ENCODE peak calls at places on chromosomes 11 and 22, in seven cellular contexts. Q, B, S, H, T, N and A are unnamed samples.

GRCh38 chr11:87878373-87878779 is 296.9 kb downstream of the RAB38 start:
- DNase-seq in Q (no peak), N (no peak), H (no peak), B (peak), S (no peak), T (peak), A (peak)

GRCh38 chr11:66820921-66821320 is 22.3 kb upstream of the RCE1 start:
- DNase-seq in S (no peak), Q (no peak), N (no peak), T (no peak), H (no peak), B (no peak), A (no peak)

GRCh38 chr22:45678961-45679912 is 7.6 kb downstream of the ATXN10 start:
- DNase-seq in B (no peak), H (no peak), N (no peak), S (no peak), Q (no peak), T (no peak), A (peak)

GRCh38 chr11:66158156-66158555 is 88.1 kb downstream of the PACS1 start:
- DNase-seq in Q (no peak), T (no peak), H (no peak), N (no peak), S (no peak), B (no peak), A (no peak)

GRCh38 chr11:111477898-111478297 is 34.3 kb downstream of the BTG4 start:
- DNase-seq in S (no peak), B (no peak), T (no peak), N (no peak), Q (no peak), H (no peak), A (no peak)

GRCh38 chr11:86360775-86361395 is 13.8 kb upstream of the CCDC81 start:
- DNase-seq in N (no peak), Q (no peak), B (peak), T (peak), H (no peak), S (no peak), A (peak)

GRCh38 chr11:118175031-118175531 is 1.4 kb downstream of the SCN2B start:
- DNase-seq in H (no peak), B (no peak), T (no peak), N (no peak), S (no peak), Q (no peak), A (no peak)

GRCh38 chr22:42202669-42203068 is 67.8 kb downstream of the TCF20 start:
- DNase-seq in S (no peak), B (no peak), Q (no peak), T (no peak), H (no peak), N (no peak), A (peak)

GRCh38 chr22:23214398-23214797 is 34.1 kb downstream of the BCR start:
- DNase-seq in N (no peak), H (no peak), S (peak), B (no peak), T (no peak), Q (no peak), A (no peak)

GRCh38 chr11:108223449-108224149 is 732 bp downstream of the ATM start:
- DNase-seq in B (no peak), T (no peak), S (no peak), N (no peak), H (no peak), Q (no peak), A (no peak)

GRCh38 chr11:19073454-19074415 is 13.2 kb upstream of the MRGPRX2 start:
- DNase-seq in H (no peak), Q (no peak), S (no peak), T (no peak), B (no peak), N (no peak), A (no peak)

GRCh38 chr11:13256216-13256615 is 21.4 kb upstream of the BMAL1 start:
- DNase-seq in T (no peak), H (peak), N (no peak), S (no peak), Q (no peak), B (no peak), A (no peak)

GRCh38 chr11:28529046-28529445 is 420.9 kb downstream of the METTL15 start:
- DNase-seq in N (no peak), T (no peak), B (no peak), Q (no peak), S (no peak), H (no peak), A (peak)

GRCh38 chr11:115477410-115477809 is 26.8 kb downstream of the CADM1 start:
- DNase-seq in S (no peak), T (no peak), Q (no peak), N (no peak), B (no peak), H (no peak), A (no peak)

GRCh38 chr11:33692013-33692504 is 8.6 kb downstream of the C11orf91 start:
- DNase-seq in H (no peak), N (no peak), Q (peak), T (peak), S (no peak), B (peak), A (peak)

GRCh38 chr11:30254307-30255298 is 23.8 kb downstream of the FSHB start:
- DNase-seq in H (no peak), S (no peak), B (no peak), T (no peak), N (no peak), Q (no peak), A (no peak)

GRCh38 chr11:2428322-2428795 is 16.0 kb downstream of the TRPM5 start:
- DNase-seq in N (peak), S (peak), Q (no peak), B (peak), H (no peak), T (peak), A (no peak)

GRCh38 chr11:30911247-30911646 is 325.1 kb upstream of the MPPED2 start:
- DNase-seq in S (no peak), H (no peak), B (no peak), T (no peak), N (no peak), Q (no peak), A (no peak)

GRCh38 chr11:64396079-64396591 is 37.2 kb downstream of the RPS6KA4 start:
- DNase-seq in Q (no peak), T (no peak), B (peak), N (no peak), S (no peak), H (no peak), A (no peak)

GRCh38 chr11:119101367-119101758 is 290 bp downstream of the DPAGT1 start:
- DNase-seq in T (no peak), Q (no peak), B (no peak), H (no peak), N (peak), S (no peak), A (no peak)

GRCh38 chr11:67640758-67641113 is 1.2 kb upstream of the TBX10 start:
- DNase-seq in S (no peak), B (peak), N (no peak), Q (no peak), H (no peak), T (no peak), A (no peak)

GRCh38 chr11:126978911-126979310 is 21.7 kb downstream of the KIRREL3 start:
- DNase-seq in Q (no peak), B (no peak), T (no peak), N (no peak), H (no peak), S (no peak), A (no peak)

GRCh38 chr11:120052196-120052775 is 85.6 kb downstream of the TRIM29 start:
- DNase-seq in S (no peak), N (no peak), T (no peak), Q (no peak), H (peak), B (no peak), A (no peak)

GRCh38 chr11:65743928-65744698 is 23.5 kb upstream of the RNASEH2C start:
- DNase-seq in H (peak), Q (no peak), T (peak), N (no peak), S (no peak), B (peak), A (no peak)

GRCh38 chr11:57650739-57651090 is 1.0 kb upstream of the YPEL4 start:
- DNase-seq in N (no peak), T (no peak), B (no peak), H (no peak), Q (no peak), S (no peak), A (no peak)

GRCh38 chr11:80118071-80118470 is 677.2 kb upstream of the TENM4 start:
- DNase-seq in H (no peak), T (no peak), S (no peak), B (peak), Q (no peak), N (no peak), A (no peak)

GRCh38 chr11:35523351-35523768 is 2.1 kb downstream of the PAMR1 start:
- DNase-seq in N (no peak), H (no peak), S (no peak), B (no peak), Q (no peak), T (no peak), A (no peak)

GRCh38 chr11:3165152-3165705 is at the start of gene OSBPL5:
- DNase-seq in T (peak), N (peak), S (peak), H (no peak), Q (peak), B (peak), A (peak)

GRCh38 chr22:35489225-35489624 is 51.4 kb upstream of the RASD2 start:
- DNase-seq in S (no peak), N (no peak), H (no peak), T (no peak), Q (peak), B (no peak), A (no peak)

GRCh38 chr11:110337570-110338193 is 41.3 kb upstream of the RDX start:
- DNase-seq in Q (no peak), T (peak), B (no peak), S (no peak), H (no peak), N (no peak), A (no peak)

GRCh38 chr11:60288531-60288930 is 8.1 kb downstream of the MS4A4A start:
- DNase-seq in T (no peak), B (no peak), Q (no peak), H (no peak), N (no peak), S (no peak), A (no peak)

GRCh38 chr11:395866-396265 is 1.9 kb downstream of the PKP3 start:
- DNase-seq in N (no peak), H (no peak), T (no peak), S (no peak), Q (no peak), B (no peak), A (no peak)

GRCh38 chr11:47332791-47333525 is 19.5 kb downstream of the MYBPC3 start:
- DNase-seq in Q (no peak), H (no peak), B (peak), S (peak), T (no peak), N (no peak), A (no peak)

DNA sequence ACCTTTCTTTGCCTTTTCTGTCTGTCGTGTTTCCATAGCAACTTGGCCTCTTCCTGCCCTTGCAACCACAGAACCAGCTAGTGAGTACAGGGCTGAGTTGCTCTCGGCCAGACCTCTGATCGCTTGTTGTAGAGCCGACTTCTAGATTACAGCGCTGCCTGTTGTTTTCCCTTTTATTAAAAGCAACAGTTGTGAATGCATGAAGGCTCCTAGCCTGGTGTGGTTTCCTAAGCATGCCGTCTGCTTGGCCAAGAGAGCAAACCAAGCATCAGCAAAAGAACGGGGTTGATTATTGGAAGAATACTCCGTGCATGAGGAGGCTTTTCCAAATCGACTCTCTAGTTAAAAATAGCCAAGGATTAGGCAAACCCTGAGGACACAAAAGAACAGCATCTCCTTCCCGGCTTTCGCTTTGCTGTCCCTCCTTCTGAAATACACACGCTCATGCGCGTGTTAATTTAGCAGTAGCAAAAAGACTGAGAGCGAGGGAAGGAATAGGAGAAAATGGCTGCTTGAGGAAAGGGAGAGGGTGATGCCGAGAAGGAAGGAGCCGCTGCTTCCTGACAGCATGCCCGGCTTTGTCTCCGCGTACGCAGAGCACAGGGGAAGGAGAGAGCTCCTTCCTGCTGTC is 71.5 kb upstream of the TTC12 start:
- DNase-seq in Q (no peak), T (no peak), B (peak), H (no peak), N (no peak), S (no peak), A (no peak)
- H3K4me3 ChIP-seq in Q (peak), T (no peak), B (peak), H (peak), N (peak), S (peak), A (peak)

GRCh38 chr22:49648053-49648452 is 179.6 kb downstream of the BRD1 start:
- DNase-seq in Q (no peak), T (no peak), S (no peak), H (no peak), N (peak), B (no peak), A (no peak)
- H3K27ac ChIP-seq in Q (no peak), T (no peak), S (no peak), H (no peak), N (no peak), B (no peak), A (no peak)

DNA sequence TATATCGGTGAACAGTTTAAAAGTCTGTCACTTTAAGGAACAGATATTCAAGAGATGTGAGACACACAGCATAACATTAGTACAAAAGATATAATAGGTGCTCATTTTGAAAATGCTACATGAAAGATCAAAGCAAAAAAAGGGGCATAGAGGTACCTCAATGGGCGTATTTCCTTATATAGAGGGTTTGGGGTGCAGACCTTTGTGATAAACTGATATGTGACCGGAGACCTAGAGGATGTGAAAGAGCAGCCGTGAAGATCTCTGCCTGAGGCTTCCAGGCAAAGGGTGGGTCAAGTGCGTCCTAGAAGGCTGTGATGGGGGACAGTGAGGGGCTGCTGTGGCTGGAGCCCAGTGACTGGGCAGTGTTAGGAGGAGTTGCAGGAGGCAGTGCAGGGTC is 551.4 kb downstream of the ETS1 start:
- DNase-seq in B (no peak), N (no peak), H (no peak), T (no peak), S (no peak), Q (no peak), A (no peak)
- H3K4me3 ChIP-seq in B (no peak), N (no peak), H (no peak), T (no peak), S (no peak), Q (no peak), A (no peak)

DNA sequence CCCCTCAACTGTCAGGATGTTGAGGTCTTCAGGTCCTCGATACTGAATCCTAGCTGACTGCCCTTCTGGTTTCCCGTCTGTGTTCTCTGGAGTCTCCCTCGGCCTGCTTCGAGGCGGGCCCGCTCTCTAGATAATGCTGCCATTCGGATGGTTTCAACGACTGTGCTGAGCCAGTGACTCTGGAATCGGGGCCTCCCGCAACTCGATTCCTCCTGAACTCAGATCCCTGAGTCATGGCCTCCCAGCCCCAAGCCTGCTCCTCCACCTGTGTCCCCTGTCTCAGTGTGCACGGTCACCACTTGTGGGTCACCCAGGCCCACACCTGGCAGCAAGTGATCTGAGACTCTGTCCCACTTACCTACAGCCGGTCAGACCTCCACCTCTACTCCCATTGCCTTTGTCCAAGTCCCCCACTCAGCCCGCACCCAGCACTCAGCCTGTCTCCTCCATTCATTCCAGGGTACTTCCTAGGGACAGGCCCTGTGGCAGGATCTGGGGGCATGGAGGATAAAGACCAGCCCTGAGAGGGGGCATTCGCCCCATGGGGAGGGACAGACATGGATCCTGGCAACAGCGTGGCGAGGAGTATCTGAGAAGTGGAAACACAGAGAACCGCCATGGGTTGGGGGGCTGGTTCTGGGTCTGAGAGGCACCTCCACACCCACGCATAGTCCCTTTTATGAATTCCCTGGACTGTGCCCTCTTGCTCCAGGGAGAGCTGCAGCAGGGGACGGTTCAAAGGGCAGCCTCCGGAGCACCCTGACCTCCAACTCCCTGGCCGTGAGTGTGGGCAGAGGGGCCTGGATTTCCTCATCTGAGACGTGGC is 14.3 kb downstream of the MPST start:
- DNase-seq in N (no peak), B (no peak), Q (no peak), T (no peak), H (no peak), S (no peak), A (no peak)
- H3K27ac ChIP-seq in N (no peak), B (no peak), Q (no peak), T (no peak), H (no peak), S (no peak), A (no peak)

GRCh38 chr22:25409240-25409639 is 155.2 kb upstream of the GRK3 start:
- DNase-seq in B (no peak), H (no peak), N (no peak), T (no peak), S (no peak), Q (no peak), A (no peak)
- H3K4me3 ChIP-seq in B (no peak), H (no peak), N (no peak), T (no peak), S (no peak), Q (no peak), A (no peak)

GRCh38 chr11:128501008-128501407 is 86.3 kb downstream of the ETS1 start:
- DNase-seq in S (no peak), Q (no peak), B (no peak), N (no peak), H (no peak), T (no peak), A (no peak)

GRCh38 chr11:128503231-128503991 is 83.9 kb downstream of the ETS1 start:
- DNase-seq in B (no peak), N (no peak), S (no peak), H (no peak), T (peak), Q (no peak), A (peak)

GRCh38 chr11:128500488-128500887 is 86.9 kb downstream of the ETS1 start:
- DNase-seq in H (no peak), S (no peak), T (no peak), Q (no peak), B (no peak), N (no peak), A (no peak)

GRCh38 chr11:128502736-128503135 is 84.6 kb downstream of the ETS1 start:
- DNase-seq in N (no peak), B (no peak), T (peak), Q (no peak), H (no peak), S (no peak), A (peak)

DNA sequence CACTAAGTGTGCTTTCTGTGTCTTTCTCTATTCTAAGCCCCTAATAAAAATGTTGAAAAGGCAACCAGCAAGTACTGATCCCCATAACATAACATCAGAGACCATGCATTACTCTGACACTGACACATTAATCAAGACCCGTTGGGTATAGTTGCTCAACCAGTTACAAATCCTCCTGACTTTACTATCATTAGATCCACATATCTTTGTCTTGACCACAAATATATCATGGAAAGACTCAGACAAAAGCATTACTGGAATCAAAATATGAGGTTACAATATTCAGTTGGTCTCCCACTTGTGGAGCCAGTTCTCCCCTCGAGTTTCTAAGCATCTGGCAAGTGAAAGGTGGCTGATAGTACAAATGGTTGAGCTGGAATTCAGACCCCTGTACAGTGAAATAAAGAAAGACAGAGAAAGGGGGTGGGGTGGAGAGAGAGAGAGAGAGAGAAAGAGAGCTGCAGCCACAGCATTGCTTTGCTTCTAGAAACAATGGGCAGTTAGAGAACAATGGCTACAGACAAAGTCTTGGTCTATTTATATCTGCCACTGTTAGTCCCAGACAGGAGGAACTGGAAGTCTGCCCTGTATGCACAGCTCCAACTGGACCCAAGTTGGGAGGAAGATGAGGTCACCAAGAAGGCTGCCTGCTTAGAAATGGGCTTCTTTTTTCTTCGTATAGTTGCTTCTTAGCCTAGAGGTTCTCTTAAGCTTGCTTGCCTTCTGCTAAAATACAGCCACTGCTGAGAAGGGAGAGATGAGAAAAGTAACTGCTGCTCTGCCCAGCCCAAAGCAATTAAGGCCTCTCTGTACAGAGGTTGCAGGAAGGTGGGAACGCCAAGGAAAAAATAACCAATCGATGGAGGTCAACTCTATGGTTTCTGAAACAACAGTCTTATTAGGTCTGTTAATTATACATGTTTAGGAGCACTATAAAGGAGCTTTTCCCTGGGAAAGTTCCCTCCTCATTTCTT is 85.5 kb downstream of the ETS1 start:
- DNase-seq in T (peak), B (peak), H (no peak), N (no peak), Q (no peak), S (no peak), A (no peak)
- H3K27ac ChIP-seq in T (peak), B (no peak), H (peak), N (peak), Q (peak), S (no peak), A (no peak)

GRCh38 chr22:49850021-49850911 is 3.4 kb upstream of the ZBED4 start:
- DNase-seq in N (no peak), Q (no peak), B (no peak), H (no peak), T (no peak), S (peak), A (no peak)
- H3K4me3 ChIP-seq in N (peak), Q (peak), B (peak), H (peak), T (no peak), S (peak), A (no peak)

GRCh38 chr22:50298266-50298637 is 9.2 kb downstream of the PLXNB2 start:
- DNase-seq in N (no peak), Q (no peak), H (no peak), B (no peak), S (no peak), T (no peak), A (no peak)

GRCh38 chr22:50298937-50299656 is 8.3 kb downstream of the PLXNB2 start:
- DNase-seq in H (no peak), Q (no peak), B (peak), N (no peak), S (no peak), T (no peak), A (no peak)

GRCh38 chr22:50300620-50301257 is 6.7 kb downstream of the PLXNB2 start:
- DNase-seq in N (no peak), T (no peak), H (no peak), Q (no peak), S (no peak), B (no peak), A (no peak)

GRCh38 chr22:50301581-50301991 is 5.9 kb downstream of the PLXNB2 start:
- DNase-seq in S (no peak), H (no peak), B (no peak), Q (no peak), N (no peak), T (no peak), A (no peak)

GRCh38 chr22:50299724-50300619 is 7.5 kb downstream of the PLXNB2 start:
- DNase-seq in Q (no peak), B (peak), N (no peak), H (no peak), T (no peak), S (no peak), A (no peak)
- H3K27ac ChIP-seq in Q (peak), B (no peak), N (peak), H (peak), T (no peak), S (peak), A (no peak)